ENCODE peak calls at places on chromosomes 4 and X, in five cellular contexts. L is EH, X is H1, O is left lung, P is adipocyte. N is an unnamed sample.

GRCh38 chr4:153004106-153004881 is 68.2 kb downstream of the FHDC1 start:
- DNase-seq in L (no peak), X (no peak), O (no peak), P (no peak), N (no peak)

GRCh38 chr4:160724063-160724462 is 1439.7 kb downstream of the FSTL5 start:
- DNase-seq in L (no peak), X (no peak), O (no peak), P (no peak), N (no peak)

GRCh38 chrX:72621619-72622485 is 49.2 kb upstream of the HDAC8 start:
- DNase-seq in L (peak), X (no peak), O (no peak), P (peak), N (peak)

GRCh38 chr4:108546728-108547127 is 73.6 kb upstream of the RPL34 start:
- DNase-seq in L (no peak), X (no peak), O (no peak), P (no peak), N (no peak)

GRCh38 chr4:186827542-186827887 is 103.9 kb upstream of the FAT1 start:
- DNase-seq in L (peak), X (no peak), O (no peak), P (no peak), N (no peak)

GRCh38 chr4:128455480-128455879 is 167.9 kb upstream of the PGRMC2 start:
- DNase-seq in L (no peak), X (no peak), O (no peak), P (no peak), N (no peak)

GRCh38 chrX:7146703-7147430 is 645 bp upstream of the STS start:
- DNase-seq in L (no peak), X (no peak), O (peak), P (no peak), N (no peak)

GRCh38 chrX:46770817-46771163 is 11.9 kb upstream of the SLC9A7 start:
- DNase-seq in L (peak), X (no peak), O (no peak), P (peak), N (peak)

GRCh38 chr4:21387683-21388082 is 560.9 kb downstream of the KCNIP4 start:
- DNase-seq in L (no peak), X (no peak), O (no peak), P (no peak), N (no peak)

GRCh38 chr4:1506956-1507721 is 100.9 kb upstream of the NKX1-1 start:
- DNase-seq in L (no peak), X (no peak), O (peak), P (no peak), N (no peak)

GRCh38 chr4:39528056-39528465 is 822 bp upstream of the UGDH start:
- DNase-seq in L (peak), X (no peak), O (peak), P (peak), N (peak)

GRCh38 chrX:21657318-21658151 is 595 bp downstream of the KLHL34 start:
- DNase-seq in L (no peak), X (no peak), O (no peak), P (no peak), N (no peak)